ENCODE peak calls at places on chromosomes 13 and 19, in nine cellular contexts. One of them, this sample, is unnamed.
A peak's percentile ranks its signal among the peaks of the same experiment; 100 is the strongest.

GRCh38 chr13:43095771-43096719 is 72.7 kb downstream of the DNAJC15 start:
- DNase-seq in NCI-H446: no peak
- DNase-seq in AG04450: no peak
- DNase-seq in T-helper 9 cell: no peak
- DNase-seq in fibroblast of villous mesenchyme: peak; percentile 43
- DNase-seq in Calu3: no peak
- DNase-seq in RCC 7860: no peak
- DNase-seq in activated CD8-positive, alpha-beta T cell treated with anti-CD3 and anti-CD28 coated beads for 36 hours: no peak
- DNase-seq in astrocyte of the cerebellum: no peak
- DNase-seq in this sample: no peak

GRCh38 chr13:111407381-111408131 is 87.1 kb downstream of the TEX29 start:
- DNase-seq in fibroblast of villous mesenchyme: peak; percentile 38
- DNase-seq in RCC 7860: no peak
- DNase-seq in T-helper 9 cell: no peak
- DNase-seq in Calu3: no peak
- DNase-seq in astrocyte of the cerebellum: no peak
- DNase-seq in activated CD8-positive, alpha-beta T cell treated with anti-CD3 and anti-CD28 coated beads for 36 hours: no peak
- DNase-seq in NCI-H446: no peak
- DNase-seq in AG04450: no peak
- DNase-seq in this sample: no peak

GRCh38 chr19:46913852-46914430 is 53.1 kb downstream of the ARHGAP35 start:
- DNase-seq in Calu3: no peak
- DNase-seq in astrocyte of the cerebellum: no peak
- DNase-seq in activated CD8-positive, alpha-beta T cell treated with anti-CD3 and anti-CD28 coated beads for 36 hours: no peak
- DNase-seq in RCC 7860: peak; percentile 24
- DNase-seq in T-helper 9 cell: no peak
- DNase-seq in NCI-H446: no peak
- DNase-seq in fibroblast of villous mesenchyme: peak; percentile 90
- DNase-seq in AG04450: no peak
- DNase-seq in this sample: peak; percentile 71

GRCh38 chr19:38013913-38014575 is 107.0 kb downstream of the SIPA1L3 start:
- DNase-seq in activated CD8-positive, alpha-beta T cell treated with anti-CD3 and anti-CD28 coated beads for 36 hours: no peak
- DNase-seq in Calu3: no peak
- DNase-seq in NCI-H446: no peak
- DNase-seq in AG04450: no peak
- DNase-seq in RCC 7860: peak; percentile 82
- DNase-seq in astrocyte of the cerebellum: no peak
- DNase-seq in fibroblast of villous mesenchyme: no peak
- DNase-seq in T-helper 9 cell: no peak
- DNase-seq in this sample: no peak

GRCh38 chr19:55117063-55117635 is 288 bp downstream of the PPP1R12C start:
- DNase-seq in T-helper 9 cell: peak; percentile 15
- DNase-seq in AG04450: no peak
- DNase-seq in fibroblast of villous mesenchyme: no peak
- DNase-seq in astrocyte of the cerebellum: no peak
- DNase-seq in activated CD8-positive, alpha-beta T cell treated with anti-CD3 and anti-CD28 coated beads for 36 hours: peak; percentile 11
- DNase-seq in RCC 7860: no peak
- DNase-seq in Calu3: peak; percentile 16
- DNase-seq in NCI-H446: no peak
- DNase-seq in this sample: peak; percentile 21

GRCh38 chr13:41049480-41049879 is 11.8 kb upstream of the WBP4 start:
- DNase-seq in astrocyte of the cerebellum: no peak
- DNase-seq in T-helper 9 cell: no peak
- DNase-seq in activated CD8-positive, alpha-beta T cell treated with anti-CD3 and anti-CD28 coated beads for 36 hours: no peak
- DNase-seq in AG04450: no peak
- DNase-seq in Calu3: no peak
- DNase-seq in NCI-H446: no peak
- DNase-seq in RCC 7860: no peak
- DNase-seq in fibroblast of villous mesenchyme: no peak
- DNase-seq in this sample: no peak

GRCh38 chr19:42283248-42284065 is 14.4 kb downstream of the CIC start:
- DNase-seq in astrocyte of the cerebellum: peak; percentile 75
- DNase-seq in T-helper 9 cell: peak; percentile 96
- DNase-seq in Calu3: peak; percentile 98
- DNase-seq in fibroblast of villous mesenchyme: peak; percentile 94
- DNase-seq in activated CD8-positive, alpha-beta T cell treated with anti-CD3 and anti-CD28 coated beads for 36 hours: peak; percentile 97
- DNase-seq in NCI-H446: peak; percentile 86
- DNase-seq in RCC 7860: peak; percentile 75
- DNase-seq in AG04450: peak; percentile 60
- DNase-seq in this sample: peak; percentile 78

GRCh38 chr19:38168632-38169031 is 55.4 kb downstream of the DPF1 start:
- DNase-seq in astrocyte of the cerebellum: no peak
- DNase-seq in AG04450: no peak
- DNase-seq in fibroblast of villous mesenchyme: no peak
- DNase-seq in Calu3: no peak
- DNase-seq in RCC 7860: no peak
- DNase-seq in activated CD8-positive, alpha-beta T cell treated with anti-CD3 and anti-CD28 coated beads for 36 hours: no peak
- DNase-seq in T-helper 9 cell: no peak
- DNase-seq in NCI-H446: no peak
- DNase-seq in this sample: no peak

GRCh38 chr13:111280666-111281577 is 39.5 kb upstream of the TEX29 start:
- DNase-seq in NCI-H446: no peak
- DNase-seq in Calu3: no peak
- DNase-seq in T-helper 9 cell: no peak
- DNase-seq in AG04450: peak; percentile 66
- DNase-seq in RCC 7860: no peak
- DNase-seq in fibroblast of villous mesenchyme: peak; percentile 58
- DNase-seq in astrocyte of the cerebellum: no peak
- DNase-seq in activated CD8-positive, alpha-beta T cell treated with anti-CD3 and anti-CD28 coated beads for 36 hours: no peak
- DNase-seq in this sample: no peak

GRCh38 chr19:29683009-29683408 is 17.7 kb downstream of the PLEKHF1 start:
- DNase-seq in activated CD8-positive, alpha-beta T cell treated with anti-CD3 and anti-CD28 coated beads for 36 hours: no peak
- DNase-seq in Calu3: no peak
- DNase-seq in NCI-H446: no peak
- DNase-seq in RCC 7860: no peak
- DNase-seq in T-helper 9 cell: no peak
- DNase-seq in astrocyte of the cerebellum: no peak
- DNase-seq in AG04450: no peak
- DNase-seq in fibroblast of villous mesenchyme: no peak
- DNase-seq in this sample: no peak

GRCh38 chr13:106649495-106649894 is 81.6 kb upstream of the ARGLU1 start:
- DNase-seq in NCI-H446: no peak
- DNase-seq in RCC 7860: no peak
- DNase-seq in T-helper 9 cell: no peak
- DNase-seq in astrocyte of the cerebellum: no peak
- DNase-seq in AG04450: no peak
- DNase-seq in Calu3: peak; percentile 35
- DNase-seq in fibroblast of villous mesenchyme: no peak
- DNase-seq in activated CD8-positive, alpha-beta T cell treated with anti-CD3 and anti-CD28 coated beads for 36 hours: no peak
- DNase-seq in this sample: peak; percentile 70

GRCh38 chr19:33552928-33553279 is 31.3 kb upstream of the PEPD start:
- DNase-seq in fibroblast of villous mesenchyme: no peak
- DNase-seq in AG04450: no peak
- DNase-seq in NCI-H446: no peak
- DNase-seq in activated CD8-positive, alpha-beta T cell treated with anti-CD3 and anti-CD28 coated beads for 36 hours: no peak
- DNase-seq in RCC 7860: no peak
- DNase-seq in Calu3: no peak
- DNase-seq in T-helper 9 cell: no peak
- DNase-seq in astrocyte of the cerebellum: no peak
- DNase-seq in this sample: no peak

GRCh38 chr19:1154731-1155351 is 19.2 kb downstream of the SBNO2 start:
- DNase-seq in Calu3: peak; percentile 66
- DNase-seq in AG04450: peak; percentile 60
- DNase-seq in T-helper 9 cell: no peak
- DNase-seq in activated CD8-positive, alpha-beta T cell treated with anti-CD3 and anti-CD28 coated beads for 36 hours: no peak
- DNase-seq in fibroblast of villous mesenchyme: peak; percentile 97
- DNase-seq in NCI-H446: no peak
- DNase-seq in astrocyte of the cerebellum: peak; percentile 28
- DNase-seq in RCC 7860: peak; percentile 52
- DNase-seq in this sample: peak; percentile 78

GRCh38 chr19:35986664-35987570 is 8.1 kb upstream of the SDHAF1 start:
- DNase-seq in NCI-H446: no peak
- DNase-seq in activated CD8-positive, alpha-beta T cell treated with anti-CD3 and anti-CD28 coated beads for 36 hours: peak; percentile 23
- DNase-seq in fibroblast of villous mesenchyme: no peak
- DNase-seq in Calu3: peak; percentile 49
- DNase-seq in astrocyte of the cerebellum: no peak
- DNase-seq in AG04450: no peak
- DNase-seq in RCC 7860: no peak
- DNase-seq in T-helper 9 cell: no peak
- DNase-seq in this sample: no peak

GRCh38 chr19:12880551-12881171 is 588 bp downstream of the DNASE2 start:
- DNase-seq in astrocyte of the cerebellum: no peak
- DNase-seq in NCI-H446: no peak
- DNase-seq in T-helper 9 cell: no peak
- DNase-seq in fibroblast of villous mesenchyme: peak; percentile 28
- DNase-seq in AG04450: no peak
- DNase-seq in RCC 7860: no peak
- DNase-seq in Calu3: no peak
- DNase-seq in activated CD8-positive, alpha-beta T cell treated with anti-CD3 and anti-CD28 coated beads for 36 hours: peak; percentile 32
- DNase-seq in this sample: no peak

GRCh38 chr19:2176336-2176994 is 12.7 kb downstream of the DOT1L start:
- DNase-seq in RCC 7860: no peak
- DNase-seq in fibroblast of villous mesenchyme: no peak
- DNase-seq in Calu3: no peak
- DNase-seq in AG04450: no peak
- DNase-seq in NCI-H446: no peak
- DNase-seq in astrocyte of the cerebellum: no peak
- DNase-seq in activated CD8-positive, alpha-beta T cell treated with anti-CD3 and anti-CD28 coated beads for 36 hours: no peak
- DNase-seq in T-helper 9 cell: no peak
- DNase-seq in this sample: no peak

GRCh38 chr13:94079876-94080275 is 399.6 kb downstream of the DCT start:
- DNase-seq in Calu3: no peak
- DNase-seq in activated CD8-positive, alpha-beta T cell treated with anti-CD3 and anti-CD28 coated beads for 36 hours: no peak
- DNase-seq in fibroblast of villous mesenchyme: peak; percentile 53
- DNase-seq in NCI-H446: no peak
- DNase-seq in AG04450: no peak
- DNase-seq in T-helper 9 cell: no peak
- DNase-seq in astrocyte of the cerebellum: no peak
- DNase-seq in RCC 7860: no peak
- DNase-seq in this sample: no peak

GRCh38 chr13:22112956-22113750 is 442.3 kb downstream of the FGF9 start:
- DNase-seq in RCC 7860: no peak
- DNase-seq in astrocyte of the cerebellum: no peak
- DNase-seq in activated CD8-positive, alpha-beta T cell treated with anti-CD3 and anti-CD28 coated beads for 36 hours: no peak
- DNase-seq in fibroblast of villous mesenchyme: no peak
- DNase-seq in Calu3: no peak
- DNase-seq in AG04450: no peak
- DNase-seq in T-helper 9 cell: no peak
- DNase-seq in NCI-H446: no peak
- DNase-seq in this sample: no peak

GRCh38 chr19:47754206-47755064 is 9.1 kb downstream of the NOP53 start:
- DNase-seq in AG04450: no peak
- DNase-seq in NCI-H446: no peak
- DNase-seq in T-helper 9 cell: no peak
- DNase-seq in activated CD8-positive, alpha-beta T cell treated with anti-CD3 and anti-CD28 coated beads for 36 hours: no peak
- DNase-seq in Calu3: no peak
- DNase-seq in astrocyte of the cerebellum: no peak
- DNase-seq in RCC 7860: no peak
- DNase-seq in fibroblast of villous mesenchyme: no peak
- DNase-seq in this sample: no peak

GRCh38 chr13:113398963-113399754 is 35.2 kb upstream of the GRTP1 start:
- DNase-seq in RCC 7860: no peak
- DNase-seq in T-helper 9 cell: no peak
- DNase-seq in Calu3: no peak
- DNase-seq in astrocyte of the cerebellum: peak; percentile 69
- DNase-seq in NCI-H446: no peak
- DNase-seq in activated CD8-positive, alpha-beta T cell treated with anti-CD3 and anti-CD28 coated beads for 36 hours: no peak
- DNase-seq in AG04450: no peak
- DNase-seq in fibroblast of villous mesenchyme: no peak
- DNase-seq in this sample: peak; percentile 2

GRCh38 chr19:57648336-57649003 is 15.5 kb downstream of the ZNF211 start:
- DNase-seq in RCC 7860: no peak
- DNase-seq in AG04450: no peak
- DNase-seq in T-helper 9 cell: no peak
- DNase-seq in fibroblast of villous mesenchyme: no peak
- DNase-seq in activated CD8-positive, alpha-beta T cell treated with anti-CD3 and anti-CD28 coated beads for 36 hours: no peak
- DNase-seq in Calu3: no peak
- DNase-seq in astrocyte of the cerebellum: no peak
- DNase-seq in NCI-H446: peak; percentile 36
- DNase-seq in this sample: no peak

GRCh38 chr19:49196527-49197240 is 39.1 kb downstream of the TRPM4 start:
- DNase-seq in Calu3: no peak
- DNase-seq in astrocyte of the cerebellum: no peak
- DNase-seq in NCI-H446: no peak
- DNase-seq in AG04450: no peak
- DNase-seq in fibroblast of villous mesenchyme: no peak
- DNase-seq in RCC 7860: no peak
- DNase-seq in activated CD8-positive, alpha-beta T cell treated with anti-CD3 and anti-CD28 coated beads for 36 hours: no peak
- DNase-seq in T-helper 9 cell: no peak
- DNase-seq in this sample: no peak

GRCh38 chr13:27124571-27124970 is 47.0 kb downstream of the USP12 start:
- DNase-seq in Calu3: no peak
- DNase-seq in fibroblast of villous mesenchyme: no peak
- DNase-seq in activated CD8-positive, alpha-beta T cell treated with anti-CD3 and anti-CD28 coated beads for 36 hours: no peak
- DNase-seq in T-helper 9 cell: no peak
- DNase-seq in astrocyte of the cerebellum: no peak
- DNase-seq in NCI-H446: no peak
- DNase-seq in AG04450: no peak
- DNase-seq in RCC 7860: no peak
- DNase-seq in this sample: no peak

GRCh38 chr13:53112522-53112921 is 83.9 kb downstream of the OLFM4 start:
- DNase-seq in fibroblast of villous mesenchyme: no peak
- DNase-seq in activated CD8-positive, alpha-beta T cell treated with anti-CD3 and anti-CD28 coated beads for 36 hours: no peak
- DNase-seq in NCI-H446: no peak
- DNase-seq in T-helper 9 cell: no peak
- DNase-seq in astrocyte of the cerebellum: no peak
- DNase-seq in RCC 7860: no peak
- DNase-seq in AG04450: no peak
- DNase-seq in Calu3: no peak
- DNase-seq in this sample: no peak

GRCh38 chr19:4089400-4089908 is 22.8 kb upstream of the ZBTB7A start:
- DNase-seq in Calu3: no peak
- DNase-seq in AG04450: no peak
- DNase-seq in fibroblast of villous mesenchyme: no peak
- DNase-seq in activated CD8-positive, alpha-beta T cell treated with anti-CD3 and anti-CD28 coated beads for 36 hours: peak; percentile 88
- DNase-seq in RCC 7860: no peak
- DNase-seq in NCI-H446: no peak
- DNase-seq in astrocyte of the cerebellum: no peak
- DNase-seq in T-helper 9 cell: peak; percentile 26
- DNase-seq in this sample: no peak

This sample was measured in H4.